ENCODE peak calls at places on chromosomes 13 and 19, in six cellular contexts. K, E, F, D, Q and R are unnamed samples.

GRCh38 chr13:44755872-44756271 is 179.7 kb upstream of the TSC22D1 start:
- DNase-seq in K (peak), E (no peak), F (no peak), D (no peak), Q (no peak), R (no peak)

GRCh38 chr19:35107541-35107939 is 8.1 kb upstream of the FXYD3 start:
- DNase-seq in K (no peak), E (no peak), F (no peak), D (no peak), Q (peak), R (no peak)

GRCh38 chr19:50899549-50899948 is 11.6 kb downstream of the KLK4 start:
- DNase-seq in K (no peak), E (no peak), F (no peak), D (no peak), Q (no peak), R (no peak)

GRCh38 chr13:38674208-38674607 is 12.7 kb upstream of the FREM2 start:
- DNase-seq in K (no peak), E (no peak), F (no peak), D (no peak), Q (no peak), R (no peak)

GRCh38 chr19:1163934-1164683 is 10.0 kb downstream of the SBNO2 start:
- DNase-seq in K (no peak), E (peak), F (no peak), D (no peak), Q (no peak), R (no peak)

GRCh38 chr19:16435238-16435911 is 36.4 kb downstream of the EPS15L1 start:
- DNase-seq in K (peak), E (no peak), F (no peak), D (no peak), Q (peak), R (no peak)

GRCh38 chr19:43639507-43640423 is at the start of gene CADM4:
- DNase-seq in K (no peak), E (peak), F (peak), D (peak), Q (peak), R (peak)

GRCh38 chr19:7098701-7099596 is 29.4 kb downstream of the ZNF557 start:
- DNase-seq in K (peak), E (peak), F (peak), D (peak), Q (peak), R (peak)

GRCh38 chr13:40180776-40181175 is 485.7 kb downstream of the FOXO1 start:
- DNase-seq in K (no peak), E (no peak), F (no peak), D (no peak), Q (no peak), R (no peak)

GRCh38 chr19:43902399-43902798 is 32.7 kb downstream of the ZNF45 start:
- DNase-seq in K (no peak), E (no peak), F (no peak), D (no peak), Q (no peak), R (no peak)

GRCh38 chr19:41409288-41409687 is 11.7 kb downstream of the BCKDHA start:
- DNase-seq in K (peak), E (peak), F (no peak), D (no peak), Q (peak), R (no peak)

GRCh38 chr19:29624489-29625210 is 18.6 kb downstream of the POP4 start:
- DNase-seq in K (peak), E (no peak), F (no peak), D (no peak), Q (no peak), R (no peak)

GRCh38 chr13:58655086-58655485 is 1023.5 kb downstream of the PCDH17 start:
- DNase-seq in K (no peak), E (no peak), F (no peak), D (no peak), Q (no peak), R (no peak)

GRCh38 chr13:33721719-33722118 is 96.2 kb upstream of the RFC3 start:
- DNase-seq in K (peak), E (no peak), F (no peak), D (no peak), Q (no peak), R (no peak)

GRCh38 chr19:38700933-38701454 is 43.3 kb downstream of the CAPN12 start:
- DNase-seq in K (no peak), E (no peak), F (no peak), D (no peak), Q (no peak), R (no peak)

GRCh38 chr19:7595466-7596133 is at the start of gene CAMSAP3:
- DNase-seq in K (no peak), E (peak), F (peak), D (peak), Q (peak), R (peak)

GRCh38 chr13:56166864-56167263 is 973.9 kb upstream of the PRR20A start:
- DNase-seq in K (no peak), E (no peak), F (no peak), D (peak), Q (no peak), R (no peak)

GRCh38 chr19:56155124-56155687 is 14.1 kb downstream of the ZNF444 start:
- DNase-seq in K (no peak), E (no peak), F (no peak), D (peak), Q (no peak), R (peak)

GRCh38 chr13:74966814-74967213 is 515.2 kb downstream of the TBC1D4 start:
- DNase-seq in K (no peak), E (no peak), F (no peak), D (no peak), Q (no peak), R (no peak)

DNA sequence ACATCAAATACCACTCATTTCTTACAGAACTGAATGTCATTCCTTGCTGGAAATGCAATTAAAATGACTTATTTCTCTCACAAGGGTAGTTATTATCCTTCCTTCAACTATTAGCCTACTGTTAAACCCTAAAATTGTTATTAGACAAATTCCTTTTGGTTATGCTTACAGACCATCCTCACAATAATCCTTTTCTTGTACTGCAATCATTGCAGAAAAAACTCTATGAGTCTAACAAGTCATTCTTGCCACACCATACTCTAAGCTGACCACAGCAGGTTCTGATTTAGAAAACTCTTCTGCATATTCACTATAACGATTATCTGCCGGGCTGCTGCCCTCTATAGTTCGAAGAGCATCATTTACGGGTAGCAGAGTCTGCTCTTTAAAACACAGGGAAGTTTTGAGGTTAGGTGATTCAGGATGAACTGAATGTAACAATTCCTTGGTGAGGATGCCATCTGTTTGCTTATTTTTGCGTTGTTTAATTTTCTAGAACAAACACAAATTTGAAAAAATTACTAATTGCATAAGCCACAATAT is 38.2 kb downstream of the MTMR6 start:
- DNase-seq in K (peak), E (no peak), F (peak), D (peak), Q (no peak), R (no peak)
- TF ChIP-seq CTCF in K (peak), E (peak), F (peak), D (peak), Q (no peak), R (peak)

GRCh38 chr19:11964496-11964857 is 363 bp upstream of the ZNF763 start:
- DNase-seq in K (no peak), E (peak), F (no peak), D (peak), Q (no peak), R (no peak)
- TF ChIP-seq CTCF in K (peak), E (no peak), F (peak), D (no peak), Q (no peak), R (no peak)

GRCh38 chr13:110280231-110280813 is 26.6 kb downstream of the COL4A1 start:
- DNase-seq in K (no peak), E (no peak), F (no peak), D (no peak), Q (no peak), R (no peak)
- TF ChIP-seq CTCF in K (no peak), E (no peak), F (no peak), D (no peak), Q (no peak), R (no peak)

GRCh38 chr19:5369962-5370367 is 29.4 kb upstream of the PTPRS start:
- DNase-seq in K (no peak), E (peak), F (peak), D (peak), Q (peak), R (peak)
- TF ChIP-seq CTCF in K (peak), E (peak), F (peak), D (peak), Q (peak), R (peak)

GRCh38 chr13:79886601-79887000 is 405.6 kb downstream of the NDFIP2 start:
- DNase-seq in K (no peak), E (no peak), F (no peak), D (no peak), Q (no peak), R (no peak)

GRCh38 chr13:79883216-79883615 is 402.3 kb downstream of the NDFIP2 start:
- DNase-seq in K (no peak), E (no peak), F (no peak), D (no peak), Q (no peak), R (no peak)

DNA sequence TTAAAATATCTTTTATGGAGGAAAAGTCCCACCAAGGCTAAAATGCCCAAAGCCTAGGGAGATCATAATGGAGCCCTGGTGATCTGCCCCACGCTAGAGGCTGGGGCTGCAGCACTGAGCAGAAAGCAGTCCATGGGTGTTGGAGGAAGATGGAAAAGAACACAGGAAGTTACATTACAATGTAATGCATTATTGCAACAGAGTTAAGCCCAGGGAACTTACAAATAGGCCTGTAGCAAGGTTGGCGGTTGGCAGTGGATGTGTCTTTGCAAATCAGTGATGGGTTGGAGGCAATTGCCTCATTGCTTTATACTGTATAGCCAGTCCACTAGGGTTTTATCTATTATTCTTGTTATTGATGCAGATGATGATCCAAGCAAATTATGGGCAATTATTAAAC is 399.9 kb downstream of the NDFIP2 start:
- DNase-seq in K (no peak), E (peak), F (no peak), D (no peak), Q (no peak), R (no peak)
- TF ChIP-seq CTCF in K (no peak), E (no peak), F (no peak), D (no peak), Q (no peak), R (no peak)